ENCODE peak calls at places on chromosomes 13 and 19, in five cellular contexts. B is neural progenitor cell; X is HCEC 1CT; C is A549; A is stimulated activated CD4-positive, alpha-beta T cell treated with anti-CD3 and anti-CD28 coated beads, Interleukin-1b, Interleukin-23, amount 100 ng/mL, for 48 hours. V is an unnamed sample.

GRCh38 chr13:87677334-87678234 is 6.4 kb downstream of the SLITRK5 start:
- DNase-seq in B (peak; percentile 82), X (no peak), C (no peak), A (no peak), V (peak; percentile 47)

GRCh38 chr19:18328340-18329034 is 5.6 kb upstream of the LSM4 start:
- DNase-seq in X (peak; percentile 97), A (peak; percentile 90), C (peak; percentile 99), B (peak; percentile 97), V (peak; percentile 97)

GRCh38 chr19:19554074-19555023 is 16.3 kb downstream of the CILP2 start:
- DNase-seq in B (peak; percentile 85), A (peak; percentile 65), X (peak; percentile 40), C (no peak), V (no peak)

GRCh38 chr13:27018230-27018875 is 153.3 kb downstream of the USP12 start:
- DNase-seq in B (no peak), A (no peak), X (no peak), C (no peak), V (no peak)

GRCh38 chr19:48329167-48329891 is 4.0 kb downstream of the EMP3 start:
- DNase-seq in B (no peak), X (peak; percentile 46), C (no peak), A (peak; percentile 41), V (no peak)

GRCh38 chr19:10271543-10272086 is 695 bp downstream of the ICAM1 start:
- DNase-seq in B (no peak), C (no peak), A (no peak), X (no peak), V (no peak)

GRCh38 chr19:2084993-2085720 is 11.0 kb downstream of the MOB3A start:
- DNase-seq in B (no peak), C (no peak), A (peak; percentile 94), X (no peak), V (peak; percentile 86)

GRCh38 chr13:111865826-111866225 is 201.1 kb upstream of the SOX1 start:
- DNase-seq in B (no peak), X (no peak), C (no peak), A (no peak), V (no peak)

GRCh38 chr19:3683866-3684816 is 16.1 kb downstream of the PIP5K1C start:
- DNase-seq in A (no peak), B (no peak), X (no peak), C (no peak), V (no peak)

GRCh38 chr13:30463820-30464495 is 1.8 kb downstream of the HMGB1 start:
- DNase-seq in A (peak; percentile 76), B (no peak), X (peak; percentile 66), C (no peak), V (no peak)

GRCh38 chr19:19627716-19628498 is at the start of gene LPAR2:
- DNase-seq in A (peak; percentile 60), B (peak; percentile 86), C (peak; percentile 35), X (no peak), V (no peak)

GRCh38 chr19:1016647-1017114 is 4.2 kb downstream of the TMEM259 start:
- DNase-seq in X (no peak), C (no peak), A (no peak), B (no peak), V (no peak)

V was measured in suprapubic skin.